ENCODE peak calls at places on chromosomes 3 and 15, in nine cellular contexts. D is tibial artery; N is neural crest cell; C is cardiac fibroblast; X is A172; W is posterior vena cava; Y is stimulated activated CD8-positive, alpha-beta memory T cell treated with anti-CD3 and anti-CD28 coated beads, Interleukin-2, amount 100 ng/mL, for 1 hour; I is HT1080; T is HTR-8/SVneo. Q is an unnamed sample.

GRCh38 chr3:47791193-47791855 is 9.6 kb upstream of the SMARCC1 start:
- DNase-seq in D (no peak), N (no peak), C (no peak), X (no peak), W (peak), Y (no peak), I (no peak), T (no peak), Q (peak)

GRCh38 chr3:116423365-116423764 is 21.9 kb downstream of the LSAMP start:
- DNase-seq in D (no peak), N (peak), C (no peak), X (no peak), W (no peak), Y (no peak), I (no peak), T (no peak), Q (no peak)

GRCh38 chr3:32373844-32374243 is 17.8 kb upstream of the CMTM7 start:
- DNase-seq in D (no peak), N (no peak), C (no peak), X (no peak), W (no peak), Y (no peak), I (no peak), T (no peak), Q (no peak)

GRCh38 chr15:48859426-48859825 is 18.5 kb upstream of the EID1 start:
- DNase-seq in D (no peak), N (no peak), C (no peak), X (no peak), W (no peak), Y (no peak), I (no peak), T (no peak), Q (no peak)

GRCh38 chr3:123453675-123454074 is 4.8 kb upstream of the ADCY5 start:
- DNase-seq in D (no peak), N (no peak), C (no peak), X (no peak), W (no peak), Y (no peak), I (no peak), T (no peak), Q (peak)

GRCh38 chr3:151459360-151459759 is 1.5 kb downstream of the IGSF10 start:
- DNase-seq in D (no peak), N (no peak), C (peak), X (no peak), W (peak), Y (no peak), I (no peak), T (no peak), Q (no peak)

GRCh38 chr3:31978553-31978952 is 2.5 kb downstream of the OSBPL10 start:
- DNase-seq in D (no peak), N (no peak), C (no peak), X (no peak), W (no peak), Y (no peak), I (no peak), T (no peak), Q (no peak)

GRCh38 chr3:120357807-120358206 is 8.7 kb upstream of the LRRC58 start:
- DNase-seq in D (no peak), N (no peak), C (no peak), X (no peak), W (no peak), Y (no peak), I (no peak), T (no peak), Q (no peak)

GRCh38 chr3:128624526-128625138 is 26.0 kb downstream of the RPN1 start:
- DNase-seq in D (no peak), N (no peak), C (peak), X (no peak), W (peak), Y (no peak), I (no peak), T (no peak), Q (no peak)

GRCh38 chr15:38220874-38221273 is 31.8 kb upstream of the SPRED1 start:
- DNase-seq in D (no peak), N (no peak), C (no peak), X (no peak), W (no peak), Y (no peak), I (no peak), T (no peak), Q (no peak)

GRCh38 chr3:142244056-142244455 is 18.7 kb upstream of the GK5 start:
- DNase-seq in D (no peak), N (no peak), C (no peak), X (no peak), W (no peak), Y (no peak), I (no peak), T (no peak), Q (no peak)

GRCh38 chr3:125437631-125438435 is 62.7 kb upstream of the ZNF148 start:
- DNase-seq in D (peak), N (peak), C (peak), X (peak), W (peak), Y (peak), I (peak), T (peak), Q (peak)

GRCh38 chr15:52368402-52368801 is 72.8 kb upstream of the MYO5C start:
- DNase-seq in D (no peak), N (no peak), C (no peak), X (no peak), W (no peak), Y (no peak), I (no peak), T (no peak), Q (no peak)

GRCh38 chr3:64741344-64741743 is 53.5 kb upstream of the ADAMTS9 start:
- DNase-seq in D (peak), N (no peak), C (peak), X (no peak), W (no peak), Y (no peak), I (no peak), T (no peak), Q (no peak)

GRCh38 chr3:119569156-119569555 is 9.7 kb upstream of the CD80 start:
- DNase-seq in D (no peak), N (no peak), C (no peak), X (no peak), W (no peak), Y (no peak), I (no peak), T (no peak), Q (no peak)

GRCh38 chr3:169286214-169286613 is 377.3 kb downstream of the MECOM start:
- DNase-seq in D (no peak), N (no peak), C (peak), X (no peak), W (no peak), Y (no peak), I (no peak), T (no peak), Q (no peak)

GRCh38 chr15:31758126-31758525 is 272.2 kb upstream of the CHRNA7 start:
- DNase-seq in D (peak), N (no peak), C (peak), X (peak), W (no peak), Y (no peak), I (peak), T (no peak), Q (no peak)

GRCh38 chr15:38474155-38474757 is 20.3 kb downstream of the FAM98B start:
- DNase-seq in D (no peak), N (no peak), C (peak), X (peak), W (no peak), Y (no peak), I (peak), T (peak), Q (no peak)

GRCh38 chr15:62779041-62779810 is 263.3 kb upstream of the TPM1 start:
- DNase-seq in D (no peak), N (no peak), C (peak), X (peak), W (no peak), Y (no peak), I (peak), T (no peak), Q (no peak)

GRCh38 chr15:101204744-101205535 is 46.9 kb downstream of the CHSY1 start:
- DNase-seq in D (no peak), N (no peak), C (peak), X (no peak), W (no peak), Y (no peak), I (no peak), T (no peak), Q (no peak)

GRCh38 chr15:63374686-63375520 is 6.7 kb downstream of the CA12 start:
- DNase-seq in D (peak), N (no peak), C (peak), X (peak), W (peak), Y (no peak), I (peak), T (peak), Q (peak)

GRCh38 chr3:144437989-144438388 is 466.4 kb downstream of the DIPK2A start:
- DNase-seq in D (no peak), N (no peak), C (no peak), X (peak), W (no peak), Y (no peak), I (peak), T (no peak), Q (no peak)

Q was measured in spleen.